ENCODE peak calls at places on chromosomes 6 and 20, in six cellular contexts. P, A, L, W, X and R are unnamed samples.

GRCh38 chr6:19052219-19052618 is 665.1 kb downstream of the RNF144B start:
- DNase-seq in P (no peak), A (no peak), L (no peak), W (no peak), X (no peak), R (no peak)

GRCh38 chr20:56433221-56433879 is 21.3 kb downstream of the CASS4 start:
- DNase-seq in P (no peak), A (no peak), L (no peak), W (no peak), X (no peak), R (no peak)

GRCh38 chr6:82588020-82588419 is 224.4 kb downstream of the TPBG start:
- DNase-seq in P (no peak), A (no peak), L (no peak), W (no peak), X (no peak), R (no peak)

GRCh38 chr6:137783640-137784198 is 83.3 kb upstream of the TNFAIP3 start:
- DNase-seq in P (no peak), A (no peak), L (no peak), W (no peak), X (no peak), R (no peak)

GRCh38 chr6:8914700-8915099 is 479.4 kb upstream of the SLC35B3 start:
- DNase-seq in P (no peak), A (no peak), L (no peak), W (no peak), X (no peak), R (no peak)

GRCh38 chr6:42938987-42939809 is 9.9 kb downstream of the CNPY3 start:
- DNase-seq in P (no peak), A (no peak), L (no peak), W (no peak), X (no peak), R (no peak)

GRCh38 chr6:167663784-167664432 is 162.8 kb upstream of the AFDN start:
- DNase-seq in P (no peak), A (no peak), L (no peak), W (no peak), X (no peak), R (no peak)

GRCh38 chr6:164928041-164928321 is 381.4 kb downstream of the C6orf118 start:
- DNase-seq in P (no peak), A (no peak), L (no peak), W (no peak), X (no peak), R (no peak)

GRCh38 chr6:18595774-18596528 is 208.8 kb downstream of the RNF144B start:
- DNase-seq in P (peak), A (peak), L (no peak), W (peak), X (peak), R (peak)

GRCh38 chr20:38073307-38074010 is 39.9 kb downstream of the RPRD1B start:
- DNase-seq in P (peak), A (no peak), L (no peak), W (peak), X (peak), R (peak)

GRCh38 chr20:39880890-39881289 is 808.1 kb downstream of the MAFB start:
- DNase-seq in P (no peak), A (no peak), L (no peak), W (no peak), X (no peak), R (no peak)

GRCh38 chr6:152209211-152209610 is 401.7 kb downstream of the ESR1 start:
- DNase-seq in P (no peak), A (no peak), L (no peak), W (no peak), X (no peak), R (no peak)

GRCh38 chr20:41223112-41223511 is 85.8 kb downstream of the PLCG1 start:
- DNase-seq in P (no peak), A (no peak), L (no peak), W (no peak), X (no peak), R (no peak)

GRCh38 chr20:63005240-63005861 is 1.4 kb downstream of the BHLHE23 start:
- DNase-seq in P (no peak), A (no peak), L (no peak), W (no peak), X (peak), R (no peak)

GRCh38 chr6:42224222-42225042 is 6.8 kb upstream of the MRPS10 start:
- DNase-seq in P (peak), A (no peak), L (no peak), W (peak), X (no peak), R (peak)

GRCh38 chr20:36051318-36052116 is 83.1 kb downstream of the CNBD2 start:
- DNase-seq in P (no peak), A (no peak), L (no peak), W (no peak), X (no peak), R (no peak)

GRCh38 chr20:10573273-10573950 is 100.4 kb downstream of the JAG1 start:
- DNase-seq in P (no peak), A (no peak), L (no peak), W (no peak), X (no peak), R (no peak)

GRCh38 chr6:44524491-44525227 is 137.2 kb downstream of the CDC5L start:
- DNase-seq in P (no peak), A (no peak), L (no peak), W (no peak), X (no peak), R (no peak)

GRCh38 chr6:112010328-112010727 is 43.6 kb upstream of the CCN6 start:
- DNase-seq in P (no peak), A (no peak), L (no peak), W (no peak), X (no peak), R (no peak)

GRCh38 chr6:75334266-75335040 is 49.9 kb upstream of the TMEM30A start:
- DNase-seq in P (peak), A (no peak), L (no peak), W (no peak), X (peak), R (peak)

GRCh38 chr6:150741633-150742200 is 123.8 kb upstream of the MTHFD1L start:
- DNase-seq in P (no peak), A (no peak), L (no peak), W (no peak), X (no peak), R (no peak)

GRCh38 chr6:132084811-132085509 is 133.8 kb upstream of the CCN2 start:
- DNase-seq in P (peak), A (no peak), L (no peak), W (peak), X (no peak), R (peak)

GRCh38 chr6:118618676-118619377 is 32.6 kb downstream of the CEP85L start:
- DNase-seq in P (no peak), A (peak), L (peak), W (peak), X (peak), R (no peak)

GRCh38 chr6:138404666-138405337 is 779 bp downstream of the HEBP2 start:
- DNase-seq in P (no peak), A (no peak), L (no peak), W (no peak), X (peak), R (no peak)

GRCh38 chr20:61968036-61968810 is 97.5 kb downstream of the TAF4 start:
- DNase-seq in P (no peak), A (no peak), L (no peak), W (no peak), X (no peak), R (no peak)

GRCh38 chr20:33660035-33660684 is 2.0 kb upstream of the C20orf144 start:
- DNase-seq in P (no peak), A (no peak), L (no peak), W (no peak), X (no peak), R (no peak)

GRCh38 chr20:59032713-59033059 is 551 bp upstream of the ATP5F1E start:
- DNase-seq in P (no peak), A (no peak), L (no peak), W (peak), X (no peak), R (no peak)

GRCh38 chr20:14724465-14724864 is 387.1 kb upstream of the FLRT3 start:
- DNase-seq in P (no peak), A (no peak), L (no peak), W (no peak), X (no peak), R (no peak)

GRCh38 chr20:40639132-40639531 is 49.9 kb downstream of the MAFB start:
- DNase-seq in P (no peak), A (no peak), L (no peak), W (no peak), X (no peak), R (no peak)

GRCh38 chr20:3815703-3816315 is 4.5 kb upstream of the AP5S1 start:
- DNase-seq in P (no peak), A (no peak), L (no peak), W (no peak), X (no peak), R (no peak)

GRCh38 chr6:73579851-73580246 is 59.0 kb upstream of the EEF1A1 start:
- DNase-seq in P (peak), A (no peak), L (no peak), W (no peak), X (no peak), R (peak)

GRCh38 chr20:54043044-54043967 is 27.1 kb downstream of the BCAS1 start:
- DNase-seq in P (peak), A (no peak), L (no peak), W (no peak), X (no peak), R (no peak)

GRCh38 chr20:36773123-36773547 is 428 bp downstream of the DSN1 start:
- DNase-seq in P (no peak), A (no peak), L (no peak), W (no peak), X (no peak), R (no peak)